ENCODE peak calls at places on chromosomes 1 and 21, in eight cellular contexts. K is PC-3, Z is MM.1S, A is H1, N is neuronal stem cell, W is osteoblast, G is IMR-90, I is mesenchymal stem cell. C is an unnamed sample.
A peak's percentile ranks its signal among the peaks of the same experiment; 100 is the strongest.

GRCh38 chr1:246921481-246921880 is 10.3 kb downstream of the AHCTF1 start:
- DNase-seq in K (no peak), Z (no peak), A (no peak), N (no peak), W (peak; percentile 86), G (peak; percentile 6), I (no peak), C (no peak)

GRCh38 chr1:153070243-153070642 is 1.2 kb downstream of the SPRR2B start:
- DNase-seq in K (no peak), Z (no peak), A (no peak), N (no peak), W (no peak), G (no peak), I (no peak), C (no peak)

GRCh38 chr21:33734818-33735217 is 92.5 kb downstream of the ITSN1 start:
- DNase-seq in K (no peak), Z (no peak), A (no peak), N (no peak), W (no peak), G (no peak), I (no peak), C (no peak)

GRCh38 chr1:79667848-79668696 is 661.5 kb upstream of the ADGRL4 start:
- DNase-seq in K (no peak), Z (no peak), A (no peak), N (no peak), W (no peak), G (no peak), I (no peak), C (no peak)

GRCh38 chr1:214205053-214205452 is 75.9 kb upstream of the SMYD2 start:
- DNase-seq in K (no peak), Z (no peak), A (no peak), N (peak; percentile 80), W (no peak), G (no peak), I (no peak), C (no peak)

GRCh38 chr1:228979774-228980173 is 244.5 kb downstream of the RHOU start:
- DNase-seq in K (no peak), Z (no peak), A (no peak), N (no peak), W (no peak), G (no peak), I (no peak), C (no peak)

GRCh38 chr1:247332901-247333361 is 1.3 kb upstream of the ZNF496 start:
- DNase-seq in K (peak; percentile 50), Z (no peak), A (no peak), N (no peak), W (peak; percentile 91), G (peak; percentile 30), I (peak; percentile 53), C (peak; percentile 51)

GRCh38 chr1:60427701-60428100 is 354.1 kb upstream of the C1orf87 start:
- DNase-seq in K (no peak), Z (no peak), A (no peak), N (no peak), W (no peak), G (no peak), I (no peak), C (no peak)

GRCh38 chr1:184941735-184942134 is 32.6 kb downstream of the NIBAN1 start:
- DNase-seq in K (no peak), Z (no peak), A (no peak), N (no peak), W (no peak), G (no peak), I (no peak), C (no peak)

DNA sequence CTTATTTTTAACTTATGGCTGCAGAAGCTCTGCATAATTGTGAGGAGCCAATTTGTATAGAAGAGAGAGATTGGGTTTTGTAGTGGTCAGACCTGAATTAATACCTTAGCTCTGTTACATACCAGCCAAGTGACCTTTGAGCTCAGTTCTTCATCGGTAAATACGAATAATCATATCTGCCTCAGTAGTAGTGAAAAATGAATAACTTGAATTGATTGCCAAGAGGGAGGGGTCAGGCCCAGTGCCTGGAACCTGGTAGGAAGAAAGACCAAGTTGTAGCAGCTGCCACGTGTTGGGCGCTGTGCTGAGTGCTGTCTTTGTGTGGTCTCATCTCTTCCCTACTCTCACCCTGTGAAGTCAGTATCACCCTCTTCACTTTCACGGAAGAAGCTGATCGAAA is 247.5 kb downstream of the PBX1 start:
- DNase-seq in K (no peak), Z (no peak), A (no peak), N (no peak), W (no peak), G (no peak), I (no peak), C (no peak)
- H3K27me3 ChIP-seq in K (no peaks in the 10 kb centered on the region), Z (no peaks in the 10 kb centered on the region), A (no peaks in the 10 kb centered on the region), N (no peaks in the 10 kb centered on the region), W (no peaks in the 10 kb centered on the region), G (no peaks in the 10 kb centered on the region), I (no peaks in the 10 kb centered on the region), C (no peaks in the 10 kb centered on the region)

GRCh38 chr1:112939810-112940209 is 16.2 kb downstream of the SLC16A1 start:
- DNase-seq in K (no peak), Z (no peak), A (no peak), N (no peak), W (no peak), G (no peak), I (no peak), C (no peak)
- H2AFZ ChIP-seq in K (no peak overlapping the region), Z (no peak overlapping the region), A (no peak overlapping the region), N (no peak overlapping the region), W (no peak overlapping the region), G (no peak overlapping the region), I (no peak overlapping the region), C (no peak overlapping the region)

DNA sequence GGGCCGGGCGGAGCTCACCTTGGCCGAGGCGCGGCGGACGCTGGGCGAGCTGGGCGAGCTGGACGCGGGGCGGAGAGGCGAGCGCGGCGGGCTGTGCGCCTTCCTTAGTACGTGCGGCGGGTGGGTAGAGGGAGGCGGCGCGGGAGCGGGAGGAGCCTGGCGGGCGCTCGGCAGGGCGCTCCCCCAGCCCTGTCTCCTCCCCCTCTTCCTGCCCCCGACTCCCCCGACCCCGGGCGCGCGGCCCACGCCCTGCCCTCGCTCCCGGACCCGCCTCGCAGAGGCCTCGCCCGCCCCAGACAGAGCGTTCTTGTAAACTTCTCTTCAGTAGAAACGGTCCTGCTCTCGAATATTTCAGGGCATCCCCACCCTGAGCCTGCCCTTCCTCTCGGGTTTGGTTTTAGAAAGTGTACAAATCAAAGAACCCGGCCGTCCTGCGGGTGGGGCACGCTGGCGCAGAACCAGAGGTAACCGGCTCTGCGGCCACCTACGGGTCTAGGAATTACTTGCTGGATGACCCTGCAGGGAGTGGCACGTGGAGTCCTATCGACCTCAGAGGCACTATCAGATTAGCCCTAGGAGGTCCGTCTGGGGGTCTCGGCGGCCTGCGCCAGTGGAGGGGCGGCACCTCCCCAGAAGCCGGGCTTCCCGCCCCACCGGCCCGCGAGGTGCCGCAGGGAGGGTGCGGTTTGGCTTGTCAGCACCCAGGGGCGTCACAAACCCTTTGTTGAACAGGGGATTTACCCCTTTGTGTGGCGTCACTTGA is at the start of gene S100A10:
- DNase-seq in K (peak; percentile 89), Z (peak; percentile 64), A (peak; percentile 73), N (no peak), W (peak; percentile 93), G (peak; percentile 68), I (peak; percentile 77), C (peak; percentile 95)
- H3K27me3 ChIP-seq in K (no peaks in the 10 kb centered on the region), Z (no peaks in the 10 kb centered on the region), A (no peaks in the 10 kb centered on the region), N (peaks cover 47% of the 10 kb centered on the region), W (no peaks in the 10 kb centered on the region), G (no peaks in the 10 kb centered on the region), I (no peaks in the 10 kb centered on the region), C (no peaks in the 10 kb centered on the region)

GRCh38 chr1:163069655-163070277 is 605 bp downstream of the RGS4 start:
- DNase-seq in K (no peak), Z (no peak), A (no peak), N (no peak), W (no peak), G (no peak), I (no peak), C (no peak)
- H2AFZ ChIP-seq in K (peak overlapping the region; percentile 49), Z (no peak overlapping the region), A (peak overlapping the region; percentile 52), N (peak overlapping the region; percentile 80), W (peak overlapping the region; percentile 2), G (no peak overlapping the region), I (no peak overlapping the region), C (no peak overlapping the region)